ENCODE peak calls at places on chromosomes 13 and 19, in seven cellular contexts. B is prostate gland, I is breast epithelium, Q is ovary, H is A549, M is uterus, Y is transverse colon. E is an unnamed sample.

GRCh38 chr13:114143806-114144605 is 11.6 kb upstream of the RASA3 start:
- DNase-seq in B (no peak), I (no peak), Q (peak; percentile 27), H (peak; percentile 60), M (no peak), Y (peak; percentile 43), E (no peak)

GRCh38 chr19:7004313-7004931 is 16.8 kb downstream of the MBD3L2B start:
- DNase-seq in B (no peak), I (no peak), Q (no peak), H (peak; percentile 29), M (no peak), Y (no peak), E (no peak)

GRCh38 chr13:48741377-48741776 is 87.6 kb downstream of the CYSLTR2 start:
- DNase-seq in B (no peak), I (no peak), Q (no peak), H (no peak), M (no peak), Y (no peak), E (no peak)

GRCh38 chr19:49690656-49691242 is at the start of gene CPT1C:
- DNase-seq in B (peak; percentile 81), I (peak; percentile 74), Q (peak; percentile 87), H (no peak), M (peak; percentile 85), Y (peak; percentile 75), E (peak; percentile 82)

GRCh38 chr13:101916108-101916757 is 463.8 kb downstream of the ITGBL1 start:
- DNase-seq in B (no peak), I (no peak), Q (no peak), H (peak; percentile 15), M (no peak), Y (no peak), E (peak; percentile 47)

GRCh38 chr13:101535192-101535746 is 82.8 kb downstream of the ITGBL1 start:
- DNase-seq in B (no peak), I (no peak), Q (no peak), H (no peak), M (no peak), Y (no peak), E (no peak)

GRCh38 chr13:104460553-104460952 is 1394.3 kb upstream of the SLC10A2 start:
- DNase-seq in B (no peak), I (no peak), Q (no peak), H (no peak), M (no peak), Y (no peak), E (no peak)

GRCh38 chr19:21158523-21159135 is 16.8 kb downstream of the ZNF431 start:
- DNase-seq in B (no peak), I (no peak), Q (no peak), H (no peak), M (no peak), Y (no peak), E (no peak)

GRCh38 chr13:68810660-68811059 is 1297.0 kb upstream of the ATXN8OS start:
- DNase-seq in B (no peak), I (no peak), Q (no peak), H (no peak), M (no peak), Y (no peak), E (no peak)

GRCh38 chr19:40702337-40703012 is 12.0 kb upstream of the NUMBL start:
- DNase-seq in B (no peak), I (no peak), Q (no peak), H (peak; percentile 82), M (peak; percentile 59), Y (no peak), E (peak; percentile 84)

GRCh38 chr13:39313721-39314120 is 275.5 kb downstream of the NHLRC3 start:
- DNase-seq in B (no peak), I (no peak), Q (no peak), H (no peak), M (no peak), Y (no peak), E (no peak)

GRCh38 chr13:26992951-26993490 is 178.6 kb downstream of the USP12 start:
- DNase-seq in B (no peak), I (no peak), Q (no peak), H (no peak), M (no peak), Y (no peak), E (no peak)

GRCh38 chr19:34669305-34669704 is 7.7 kb downstream of the SCGB2B2 start:
- DNase-seq in B (peak; percentile 30), I (no peak), Q (no peak), H (no peak), M (no peak), Y (no peak), E (no peak)

GRCh38 chr13:28819046-28819747 is 942 bp upstream of the MTUS2 start:
- DNase-seq in B (no peak), I (no peak), Q (no peak), H (peak; percentile 10), M (no peak), Y (no peak), E (no peak)

GRCh38 chr13:37534181-37534580 is 64.4 kb downstream of the POSTN start:
- DNase-seq in B (no peak), I (no peak), Q (no peak), H (no peak), M (no peak), Y (no peak), E (no peak)

GRCh38 chr19:3065675-3066357 is 3.5 kb upstream of the TLE5 start:
- DNase-seq in B (no peak), I (no peak), Q (no peak), H (no peak), M (no peak), Y (peak; percentile 79), E (peak; percentile 54)

GRCh38 chr13:24638096-24638495 is 42.1 kb upstream of the ATP12A start:
- DNase-seq in B (no peak), I (no peak), Q (no peak), H (no peak), M (no peak), Y (no peak), E (no peak)

GRCh38 chr13:42490676-42491075 is 83.3 kb upstream of the TNFSF11 start:
- DNase-seq in B (no peak), I (no peak), Q (no peak), H (no peak), M (no peak), Y (no peak), E (no peak)

GRCh38 chr13:42486711-42487198 is 87.2 kb upstream of the TNFSF11 start:
- DNase-seq in B (no peak), I (no peak), Q (no peak), H (peak; percentile 17), M (no peak), Y (no peak), E (no peak)

GRCh38 chr13:42484396-42484795 is 89.6 kb upstream of the TNFSF11 start:
- DNase-seq in B (no peak), I (no peak), Q (no peak), H (no peak), M (no peak), Y (no peak), E (no peak)

GRCh38 chr13:42485272-42485671 is 88.7 kb upstream of the TNFSF11 start:
- DNase-seq in B (no peak), I (no peak), Q (no peak), H (no peak), M (no peak), Y (no peak), E (no peak)

DNA sequence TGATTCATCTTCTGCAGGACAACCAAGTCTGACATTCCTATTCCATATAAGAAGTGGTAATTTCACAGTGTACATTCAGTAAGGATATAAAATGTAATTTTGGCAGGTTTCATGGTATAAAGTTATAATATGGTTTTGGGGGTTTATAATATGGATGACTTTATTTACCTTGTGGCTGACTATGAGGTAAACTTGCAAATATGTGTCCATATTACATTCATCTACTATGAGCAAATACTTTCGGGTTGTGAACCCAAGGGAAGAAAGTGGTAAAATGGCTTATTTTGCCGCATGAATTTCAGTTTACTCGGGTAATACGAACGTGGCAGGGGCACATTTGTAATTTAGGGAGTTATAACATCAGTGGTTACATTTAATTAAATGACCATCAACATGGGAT is 86.7 kb upstream of the TNFSF11 start:
- DNase-seq in B (no peak), I (no peak), Q (no peak), H (no peak), M (no peak), Y (no peak), E (no peak)
- H3K4me3 ChIP-seq in B (no peak overlapping the region), I (no peak overlapping the region), Q (no peak overlapping the region), H (no peak overlapping the region), M (no peak overlapping the region), Y (no peak overlapping the region), E (no peak overlapping the region)

GRCh38 chr19:18999016-18999758 is 34.1 kb downstream of the SUGP2 start:
- DNase-seq in B (no peak), I (no peak), Q (no peak), H (no peak), M (no peak), Y (no peak), E (no peak)

GRCh38 chr19:18996351-18996750 is 37.0 kb downstream of the SUGP2 start:
- DNase-seq in B (no peak), I (no peak), Q (no peak), H (no peak), M (no peak), Y (no peak), E (no peak)

GRCh38 chr19:18999896-19000620 is 33.3 kb downstream of the SUGP2 start:
- DNase-seq in B (no peak), I (no peak), Q (no peak), H (no peak), M (no peak), Y (no peak), E (peak; percentile 30)

GRCh38 chr19:18996796-18997394 is 36.4 kb downstream of the SUGP2 start:
- DNase-seq in B (no peak), I (no peak), Q (no peak), H (no peak), M (no peak), Y (no peak), E (no peak)

DNA sequence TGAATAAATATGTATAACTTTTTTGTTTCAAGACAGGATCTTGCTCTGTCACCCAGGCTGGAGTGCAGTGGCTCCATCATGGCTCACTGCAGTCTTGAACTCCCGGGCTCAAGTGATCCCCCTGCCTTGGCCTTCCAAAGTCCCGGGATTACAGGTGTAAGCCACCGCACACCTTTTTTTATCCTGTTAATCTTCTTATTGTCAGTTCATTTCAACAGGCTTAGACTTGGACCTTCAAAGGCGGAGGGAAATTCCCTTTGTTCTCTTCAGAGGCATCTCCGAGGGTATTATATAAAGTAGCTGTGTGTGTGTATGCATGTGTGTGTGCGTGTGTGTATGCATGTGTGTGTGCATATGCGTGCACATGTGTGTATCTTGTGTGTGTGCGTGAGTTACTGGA is 35.0 kb downstream of the SUGP2 start:
- DNase-seq in B (no peak), I (no peak), Q (no peak), H (no peak), M (no peak), Y (no peak), E (no peak)
- TF ChIP-seq POLR2A in B (no peak), I (no peak), Q (no peak), H (no peak), M (no peak), Y (no peak), E (no peak)

DNA sequence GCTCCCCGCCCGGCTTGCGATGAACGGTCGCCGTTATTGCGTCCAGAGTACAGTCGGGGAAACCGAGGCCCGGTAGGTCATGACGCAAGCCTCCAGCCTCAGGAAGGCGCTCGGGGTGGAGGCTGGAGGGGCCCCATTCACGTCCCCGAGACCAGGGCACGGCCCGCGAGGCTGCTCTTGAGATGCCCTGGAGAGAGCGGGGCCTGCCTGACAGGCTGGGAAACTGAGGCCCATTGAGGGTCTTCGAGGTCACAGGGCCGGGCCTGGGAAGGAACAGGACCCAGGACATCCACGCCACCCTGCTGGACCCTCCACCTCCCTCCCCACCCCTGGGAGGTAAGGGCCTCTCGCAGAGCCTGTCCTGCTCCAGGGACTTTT is 367 bp downstream of the NDUFS7 start:
- DNase-seq in B (no peak), I (no peak), Q (no peak), H (no peak), M (no peak), Y (no peak), E (no peak)
- H3K4me3 ChIP-seq in B (peak overlapping the region; percentile 87), I (peak overlapping the region; percentile 85), Q (peak overlapping the region; percentile 94), H (peak overlapping the region; percentile 82), M (peak overlapping the region; percentile 75), Y (peak overlapping the region; percentile 93), E (peak overlapping the region; percentile 87)

GRCh38 chr19:9827325-9828238 is at the start of gene UBL5:
- DNase-seq in B (peak; percentile 85), I (peak; percentile 88), Q (peak; percentile 88), H (peak; percentile 90), M (peak; percentile 87), Y (peak; percentile 94), E (peak; percentile 95)
- TF ChIP-seq POLR2A in B (peak; percentile 77), I (peak; percentile 73), Q (peak; percentile 89), H (peak; percentile 84), M (peak; percentile 74), Y (peak; percentile 90), E (peak; percentile 63)